ENCODE peak calls at places on chromosomes 1 and 21, in eight cellular contexts. B, Z, T, O, M, P, G and R are unnamed samples.

GRCh38 chr1:87129038-87129437 is 199.6 kb upstream of the LMO4 start:
- DNase-seq in B (no peak), Z (no peak), T (no peak), O (no peak), M (no peak), P (no peak), G (no peak), R (no peak)

GRCh38 chr21:8989883-8990325 is 1531.5 kb upstream of the TPTE start:
- DNase-seq in B (no peak), Z (no peak), T (no peak), O (no peak), M (peak; percentile 69), P (no peak), G (no peak), R (peak; percentile 30)

GRCh38 chr1:247218252-247218651 is 37.6 kb upstream of the VN1R5 start:
- DNase-seq in B (no peak), Z (no peak), T (no peak), O (no peak), M (no peak), P (no peak), G (no peak), R (no peak)

GRCh38 chr21:42850866-42851391 is 28.4 kb downstream of the WDR4 start:
- DNase-seq in B (peak; percentile 26), Z (no peak), T (no peak), O (no peak), M (peak; percentile 20), P (no peak), G (no peak), R (peak; percentile 54)

GRCh38 chr21:15894596-15894995 is 164.8 kb downstream of the USP25 start:
- DNase-seq in B (peak; percentile 54), Z (no peak), T (no peak), O (no peak), M (no peak), P (no peak), G (no peak), R (no peak)

GRCh38 chr1:13674386-13674785 is 25.6 kb upstream of the PRDM2 start:
- DNase-seq in B (no peak), Z (no peak), T (no peak), O (no peak), M (no peak), P (no peak), G (no peak), R (no peak)

GRCh38 chr1:171913385-171913784 is 72.1 kb downstream of the DNM3 start:
- DNase-seq in B (no peak), Z (no peak), T (peak; percentile 23), O (no peak), M (peak; percentile 78), P (peak; percentile 59), G (no peak), R (no peak)

GRCh38 chr1:66919063-66919462 is 5.6 kb downstream of the DNAI4 start:
- DNase-seq in B (no peak), Z (no peak), T (no peak), O (no peak), M (no peak), P (no peak), G (no peak), R (no peak)

GRCh38 chr1:116020668-116021272 is 44.5 kb downstream of the SLC22A15 start:
- DNase-seq in B (peak; percentile 80), Z (peak; percentile 60), T (peak; percentile 15), O (peak; percentile 42), M (peak; percentile 49), P (peak; percentile 57), G (peak; percentile 59), R (peak; percentile 79)

GRCh38 chr1:119347858-119348257 is 20.7 kb upstream of the HAO2 start:
- DNase-seq in B (peak; percentile 47), Z (no peak), T (no peak), O (no peak), M (no peak), P (no peak), G (no peak), R (peak; percentile 63)

GRCh38 chr1:178055779-178056471 is 38.0 kb upstream of the RASAL2 start:
- DNase-seq in B (peak; percentile 68), Z (no peak), T (no peak), O (no peak), M (peak; percentile 39), P (peak; percentile 37), G (peak; percentile 62), R (no peak)
- TF ChIP-seq CTCF in B (peak; percentile 43), Z (peak; percentile 15), T (no peak), O (no peak), M (no peak), P (peak; percentile 22), G (peak; percentile 18), R (no peak)

GRCh38 chr1:14784790-14785773 is 186.6 kb downstream of the KAZN start:
- DNase-seq in B (no peak), Z (no peak), T (no peak), O (no peak), M (no peak), P (no peak), G (no peak), R (no peak)

GRCh38 chr1:14783592-14783886 is 185.1 kb downstream of the KAZN start:
- DNase-seq in B (no peak), Z (no peak), T (no peak), O (no peak), M (no peak), P (no peak), G (no peak), R (no peak)

GRCh38 chr1:14781811-14782210 is 183.3 kb downstream of the KAZN start:
- DNase-seq in B (no peak), Z (no peak), T (no peak), O (no peak), M (no peak), P (no peak), G (no peak), R (no peak)

GRCh38 chr1:14780271-14780670 is 181.8 kb downstream of the KAZN start:
- DNase-seq in B (no peak), Z (peak; percentile 52), T (no peak), O (no peak), M (no peak), P (no peak), G (no peak), R (no peak)

DNA sequence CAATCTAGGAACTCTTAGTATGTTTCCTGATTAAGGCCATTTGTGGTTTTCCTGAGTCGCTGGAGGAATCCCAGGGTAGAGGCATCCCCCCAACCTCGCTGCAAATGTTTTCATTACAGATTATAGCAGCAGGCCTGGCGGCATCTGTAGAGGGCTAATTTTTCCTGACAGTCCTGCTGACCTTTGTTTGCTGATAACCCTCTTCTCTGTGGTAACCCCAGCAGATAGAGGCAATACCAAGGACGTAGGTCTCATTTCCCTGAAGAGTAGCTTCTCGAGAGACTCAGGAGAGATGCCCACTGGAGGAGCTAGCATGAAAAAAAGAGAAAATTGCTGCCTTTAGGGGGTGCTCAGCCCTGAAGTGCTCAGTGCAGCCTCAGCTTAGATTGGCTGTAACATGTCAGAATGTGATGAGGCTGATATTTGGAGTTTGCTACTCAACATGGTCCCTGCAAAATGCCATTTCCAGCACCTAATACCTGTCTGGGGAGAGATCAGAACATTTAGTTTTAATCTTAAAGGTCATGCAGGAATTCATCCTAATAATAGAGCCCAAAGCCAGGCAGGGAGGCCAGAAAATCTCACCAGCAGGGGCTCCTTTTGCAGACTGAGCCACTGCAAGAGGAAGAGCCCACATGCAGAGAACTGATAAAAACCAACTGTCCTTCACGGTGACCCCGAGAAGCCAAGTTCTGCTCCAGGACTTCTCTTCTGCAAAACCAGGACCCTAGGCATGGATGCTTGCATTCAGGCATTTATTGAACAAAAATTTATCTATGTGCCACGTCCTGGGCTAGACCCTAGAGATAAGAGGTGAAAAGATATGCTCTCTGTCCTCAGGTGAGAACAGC is 184.5 kb downstream of the KAZN start:
- DNase-seq in B (peak; percentile 51), Z (no peak), T (no peak), O (no peak), M (no peak), P (no peak), G (no peak), R (no peak)
- TF ChIP-seq CTCF in B (peak; percentile 58), Z (no peak), T (no peak), O (no peak), M (no peak), P (peak; percentile 44), G (no peak), R (no peak)

GRCh38 chr1:109877320-109877771 is 33.3 kb upstream of the CSF1 start:
- DNase-seq in B (peak; percentile 93), Z (no peak), T (no peak), O (no peak), M (peak; percentile 44), P (no peak), G (peak; percentile 72), R (no peak)
- TF ChIP-seq CTCF in B (peak; percentile 43), Z (peak; percentile 36), T (no peak), O (no peak), M (no peak), P (no peak), G (no peak), R (no peak)

DNA sequence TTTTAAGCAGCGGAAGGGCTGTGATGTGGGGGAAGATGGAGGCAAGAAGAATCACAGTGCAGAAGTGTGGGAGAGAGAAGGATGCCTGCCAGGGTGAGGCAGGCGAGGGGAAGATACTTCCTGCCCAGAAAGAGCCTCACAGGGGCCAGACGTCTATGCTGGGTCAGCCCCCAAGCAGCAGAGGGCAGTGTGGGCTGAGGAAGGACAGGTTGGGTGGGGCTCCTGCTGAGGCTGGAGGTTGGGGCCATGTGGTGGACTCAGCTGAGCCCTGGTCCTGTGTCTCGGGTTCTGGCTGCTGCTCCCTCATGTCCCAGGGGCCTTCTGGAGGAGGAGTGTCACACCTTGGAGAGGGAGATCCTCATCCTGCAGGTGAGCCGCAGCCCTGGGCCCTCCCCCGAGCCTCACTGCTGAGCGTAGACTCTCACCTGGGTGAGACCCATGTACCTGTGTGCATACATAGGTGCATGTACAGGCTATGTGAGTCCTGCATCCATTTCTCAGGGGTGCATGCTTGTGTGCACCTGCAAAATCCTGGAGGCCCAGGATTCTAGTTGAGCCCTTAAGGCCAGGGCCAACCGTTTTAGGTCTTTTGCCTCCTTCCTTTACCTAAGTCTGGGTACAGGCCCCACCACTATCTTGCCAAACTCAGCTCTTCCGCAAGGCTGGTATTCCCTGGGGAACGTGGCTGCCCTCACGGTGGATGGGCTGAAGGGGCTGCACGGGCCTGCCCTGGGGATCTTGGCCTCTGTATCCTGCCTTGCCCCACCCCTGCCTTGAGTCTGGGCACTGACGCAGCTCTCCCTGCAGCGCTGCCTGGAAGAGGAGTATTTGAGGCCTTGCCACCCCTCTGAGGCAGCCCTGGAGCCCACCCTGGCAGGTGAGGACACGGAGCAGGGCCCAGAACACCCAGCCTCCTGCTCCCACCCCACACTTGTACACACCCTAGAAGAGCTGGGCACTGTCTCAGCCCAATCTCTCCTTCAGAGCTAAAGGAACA is 3.7 kb downstream of the CCDC24 start:
- DNase-seq in B (peak; percentile 24), Z (no peak), T (no peak), O (no peak), M (peak; percentile 46), P (no peak), G (no peak), R (peak; percentile 45)
- TF ChIP-seq CTCF in B (peak; percentile 44), Z (no peak), T (no peak), O (peak; percentile 6), M (no peak), P (peak; percentile 57), G (no peak), R (no peak)

DNA sequence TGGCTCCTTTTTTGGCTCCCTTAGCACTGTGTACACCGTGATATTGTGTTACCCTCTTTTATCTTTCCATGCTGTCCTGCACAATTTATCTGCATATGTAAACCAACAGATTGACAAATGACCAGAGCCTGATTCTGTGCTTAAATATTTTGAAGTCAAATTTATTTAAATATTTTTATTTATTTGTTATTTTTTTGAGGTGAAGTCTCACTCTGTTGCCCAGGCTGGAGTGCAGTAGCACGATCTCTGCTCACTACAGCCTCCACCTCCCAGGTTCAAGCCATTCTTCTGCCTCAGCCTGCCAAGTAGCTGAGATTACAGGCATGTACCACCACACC is 12.8 kb downstream of the PMF1 start:
- DNase-seq in B (no peak), Z (no peak), T (no peak), O (no peak), M (no peak), P (no peak), G (peak; percentile 13), R (no peak)
- TF ChIP-seq CTCF in B (no peak), Z (no peak), T (no peak), O (no peak), M (no peak), P (no peak), G (peak; percentile 10), R (no peak)